ENCODE peak calls at places on chromosomes 7 and 10, in six cellular contexts. One of them, this sample, is unnamed. For H3K4me1, the result is how much of the 10 kb centered on the place peaks cover.

GRCh38 chr10:80437227-80437626 is 16.9 kb upstream of the TSPAN14 start:
- DNase-seq in breast epithelium: no peak
- DNase-seq in gastrocnemius medialis: no peak
- DNase-seq in pancreas: no peak
- DNase-seq in cardiac muscle cell: no peak
- DNase-seq in esophagus muscularis mucosa: no peak
- DNase-seq in this sample: no peak

GRCh38 chr10:13816195-13816926 is 229.6 kb downstream of the PRPF18 start:
- DNase-seq in breast epithelium: peak
- DNase-seq in gastrocnemius medialis: peak
- DNase-seq in pancreas: peak
- DNase-seq in cardiac muscle cell: peak
- DNase-seq in esophagus muscularis mucosa: no peak
- DNase-seq in this sample: no peak

GRCh38 chr7:351681-352480 is 61.9 kb downstream of the FOXL3 start:
- DNase-seq in breast epithelium: no peak
- DNase-seq in gastrocnemius medialis: no peak
- DNase-seq in pancreas: peak
- DNase-seq in cardiac muscle cell: no peak
- DNase-seq in esophagus muscularis mucosa: no peak
- DNase-seq in this sample: no peak

GRCh38 chr10:116477989-116478615 is 50.5 kb downstream of the PNLIPRP3 start:
- DNase-seq in breast epithelium: no peak
- DNase-seq in gastrocnemius medialis: no peak
- DNase-seq in pancreas: no peak
- DNase-seq in cardiac muscle cell: no peak
- DNase-seq in esophagus muscularis mucosa: no peak
- DNase-seq in this sample: no peak

GRCh38 chr7:29989257-29989995 is at the start of gene SCRN1:
- DNase-seq in breast epithelium: no peak
- DNase-seq in gastrocnemius medialis: no peak
- DNase-seq in pancreas: peak
- DNase-seq in cardiac muscle cell: no peak
- DNase-seq in esophagus muscularis mucosa: no peak
- DNase-seq in this sample: peak

GRCh38 chr10:49082767-49083166 is 32.6 kb downstream of the VSTM4 start:
- DNase-seq in breast epithelium: no peak
- DNase-seq in gastrocnemius medialis: no peak
- DNase-seq in pancreas: no peak
- DNase-seq in cardiac muscle cell: no peak
- DNase-seq in esophagus muscularis mucosa: no peak
- DNase-seq in this sample: no peak

GRCh38 chr7:97499204-97499603 is 232.7 kb upstream of the TAC1 start:
- DNase-seq in breast epithelium: no peak
- DNase-seq in gastrocnemius medialis: no peak
- DNase-seq in pancreas: no peak
- DNase-seq in cardiac muscle cell: peak
- DNase-seq in esophagus muscularis mucosa: no peak
- DNase-seq in this sample: no peak

GRCh38 chr10:128894641-128895040 is 572.4 kb upstream of the MGMT start:
- DNase-seq in breast epithelium: no peak
- DNase-seq in gastrocnemius medialis: no peak
- DNase-seq in pancreas: no peak
- DNase-seq in cardiac muscle cell: no peak
- DNase-seq in esophagus muscularis mucosa: peak
- DNase-seq in this sample: no peak

GRCh38 chr10:48623607-48624132 is 18.8 kb upstream of the ARHGAP22 start:
- DNase-seq in breast epithelium: no peak
- DNase-seq in gastrocnemius medialis: no peak
- DNase-seq in pancreas: no peak
- DNase-seq in cardiac muscle cell: no peak
- DNase-seq in esophagus muscularis mucosa: no peak
- DNase-seq in this sample: no peak

GRCh38 chr7:157488326-157488725 is 151.5 kb downstream of the DNAJB6 start:
- DNase-seq in breast epithelium: no peak
- DNase-seq in gastrocnemius medialis: no peak
- DNase-seq in pancreas: no peak
- DNase-seq in cardiac muscle cell: no peak
- DNase-seq in esophagus muscularis mucosa: no peak
- DNase-seq in this sample: peak

GRCh38 chr10:83580373-83581012 is 558.8 kb upstream of the GHITM start:
- DNase-seq in breast epithelium: no peak
- DNase-seq in gastrocnemius medialis: no peak
- DNase-seq in pancreas: no peak
- DNase-seq in cardiac muscle cell: no peak
- DNase-seq in esophagus muscularis mucosa: no peak
- DNase-seq in this sample: no peak

GRCh38 chr7:74284781-74285259 is 4.4 kb upstream of the CLIP2 start:
- DNase-seq in breast epithelium: no peak
- DNase-seq in gastrocnemius medialis: no peak
- DNase-seq in pancreas: peak
- DNase-seq in cardiac muscle cell: no peak
- DNase-seq in esophagus muscularis mucosa: no peak
- DNase-seq in this sample: no peak

GRCh38 chr7:48611993-48612392 is 312.4 kb upstream of the CDC14C start:
- DNase-seq in breast epithelium: no peak
- DNase-seq in gastrocnemius medialis: no peak
- DNase-seq in pancreas: no peak
- DNase-seq in cardiac muscle cell: no peak
- DNase-seq in esophagus muscularis mucosa: no peak
- DNase-seq in this sample: no peak

GRCh38 chr10:72597897-72598296 is 28.0 kb downstream of the MICU1 start:
- DNase-seq in breast epithelium: no peak
- DNase-seq in gastrocnemius medialis: no peak
- DNase-seq in pancreas: no peak
- DNase-seq in cardiac muscle cell: peak
- DNase-seq in esophagus muscularis mucosa: no peak
- DNase-seq in this sample: no peak

GRCh38 chr10:60985946-60986345 is 42.0 kb upstream of the RHOBTB1 start:
- DNase-seq in breast epithelium: no peak
- DNase-seq in gastrocnemius medialis: no peak
- DNase-seq in pancreas: no peak
- DNase-seq in cardiac muscle cell: no peak
- DNase-seq in esophagus muscularis mucosa: no peak
- DNase-seq in this sample: no peak

GRCh38 chr7:117192108-117192507 is 130.8 kb downstream of the WNT2 start:
- DNase-seq in breast epithelium: no peak
- DNase-seq in gastrocnemius medialis: no peak
- DNase-seq in pancreas: no peak
- DNase-seq in cardiac muscle cell: no peak
- DNase-seq in esophagus muscularis mucosa: no peak
- DNase-seq in this sample: no peak

GRCh38 chr7:107233174-107233573 is 64.4 kb downstream of the HBP1 start:
- DNase-seq in breast epithelium: no peak
- DNase-seq in gastrocnemius medialis: no peak
- DNase-seq in pancreas: no peak
- DNase-seq in cardiac muscle cell: no peak
- DNase-seq in esophagus muscularis mucosa: no peak
- DNase-seq in this sample: no peak

GRCh38 chr7:7972128-7972527 is 3.5 kb downstream of the GLCCI1 start:
- DNase-seq in breast epithelium: no peak
- DNase-seq in gastrocnemius medialis: no peak
- DNase-seq in pancreas: no peak
- DNase-seq in cardiac muscle cell: no peak
- DNase-seq in esophagus muscularis mucosa: no peak
- DNase-seq in this sample: no peak

GRCh38 chr7:12754179-12754578 is 66.7 kb downstream of the ARL4A start:
- DNase-seq in breast epithelium: no peak
- DNase-seq in gastrocnemius medialis: no peak
- DNase-seq in pancreas: no peak
- DNase-seq in cardiac muscle cell: peak
- DNase-seq in esophagus muscularis mucosa: no peak
- DNase-seq in this sample: no peak

GRCh38 chr7:114084381-114085312 is 165.8 kb upstream of the PPP1R3A start:
- DNase-seq in breast epithelium: peak
- DNase-seq in gastrocnemius medialis: peak
- DNase-seq in pancreas: peak
- DNase-seq in cardiac muscle cell: peak
- DNase-seq in esophagus muscularis mucosa: no peak
- DNase-seq in this sample: peak

GRCh38 chr7:2125931-2126330 is 106.8 kb downstream of the MAD1L1 start:
- DNase-seq in breast epithelium: no peak
- DNase-seq in gastrocnemius medialis: no peak
- DNase-seq in pancreas: no peak
- DNase-seq in cardiac muscle cell: no peak
- DNase-seq in esophagus muscularis mucosa: no peak
- DNase-seq in this sample: no peak

DNA sequence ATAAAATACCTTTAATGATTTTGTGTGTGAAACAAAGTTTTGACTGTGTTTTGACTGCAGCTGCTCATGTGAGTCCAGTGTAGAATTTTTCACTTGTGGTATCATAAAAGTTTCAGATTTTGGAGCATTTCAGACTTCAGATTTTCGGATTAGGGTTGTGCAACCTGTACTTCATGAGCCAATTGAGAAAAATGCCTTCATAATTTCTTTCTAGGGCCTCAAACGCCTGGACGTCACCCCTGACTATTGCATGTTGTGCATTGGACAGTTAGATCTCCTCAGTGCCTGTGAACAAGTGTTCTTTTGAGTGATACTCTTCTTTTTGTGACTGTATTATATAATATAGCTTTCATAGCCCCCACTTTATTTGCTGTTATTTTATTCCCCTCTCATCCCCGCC is 161.1 kb downstream of the AUTS2 start:
- DNase-seq in breast epithelium: no peak
- DNase-seq in gastrocnemius medialis: no peak
- DNase-seq in pancreas: no peak
- DNase-seq in cardiac muscle cell: no peak
- DNase-seq in esophagus muscularis mucosa: no peak
- DNase-seq in this sample: no peak
- TF ChIP-seq CTCF in breast epithelium: no peak
- TF ChIP-seq CTCF in gastrocnemius medialis: no peak
- TF ChIP-seq CTCF in pancreas: no peak
- TF ChIP-seq CTCF in cardiac muscle cell: no peak
- TF ChIP-seq CTCF in esophagus muscularis mucosa: no peak
- TF ChIP-seq CTCF in this sample: no peak

DNA sequence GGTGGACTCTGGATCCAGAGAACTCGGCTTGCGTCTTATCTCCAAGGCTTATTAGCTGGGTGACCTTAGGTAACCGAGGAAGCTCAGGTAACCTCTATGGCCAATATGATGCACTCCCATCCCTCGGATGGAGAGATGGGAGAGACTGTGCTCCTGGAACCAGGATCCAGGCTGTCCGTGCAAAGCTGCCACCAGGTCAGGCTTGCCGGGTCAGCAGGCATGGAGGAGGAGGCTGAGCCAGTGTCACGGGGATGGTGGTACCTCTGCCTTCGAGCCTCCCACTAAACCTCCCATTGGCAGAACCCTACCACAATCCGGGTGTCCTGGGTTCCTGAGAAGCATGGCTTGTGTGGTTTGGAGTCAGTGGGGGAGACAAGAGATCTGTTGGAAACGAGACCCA is 10.3 kb downstream of the DDC start:
- DNase-seq in breast epithelium: no peak
- DNase-seq in gastrocnemius medialis: no peak
- DNase-seq in pancreas: no peak
- DNase-seq in cardiac muscle cell: no peak
- DNase-seq in esophagus muscularis mucosa: no peak
- DNase-seq in this sample: no peak
- H3K4me3 ChIP-seq in breast epithelium: no peak
- H3K4me3 ChIP-seq in gastrocnemius medialis: no peak
- H3K4me3 ChIP-seq in pancreas: no peak
- H3K4me3 ChIP-seq in cardiac muscle cell: no peak
- H3K4me3 ChIP-seq in esophagus muscularis mucosa: no peak
- H3K4me3 ChIP-seq in this sample: no peak

DNA sequence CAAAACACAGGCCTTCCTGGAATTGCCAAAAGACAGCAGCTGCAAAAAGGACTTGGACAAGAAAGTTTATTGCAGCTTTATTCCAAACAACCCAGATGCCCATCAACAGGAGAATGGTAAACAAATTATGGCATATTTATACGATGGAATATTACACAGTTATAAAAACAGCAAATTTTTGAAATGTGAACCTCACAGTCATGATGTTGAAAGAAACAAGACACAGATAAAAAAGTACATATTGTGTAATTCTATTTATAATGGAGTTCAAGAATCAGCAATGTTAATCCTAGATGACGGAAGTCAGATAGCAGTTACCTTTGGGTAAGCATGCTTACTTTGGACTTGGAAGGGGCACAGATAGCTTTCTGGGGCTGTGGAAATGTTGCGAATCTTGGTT is 44.4 kb downstream of the SYPL1 start:
- DNase-seq in breast epithelium: no peak
- DNase-seq in gastrocnemius medialis: no peak
- DNase-seq in pancreas: no peak
- DNase-seq in cardiac muscle cell: no peak
- DNase-seq in esophagus muscularis mucosa: no peak
- DNase-seq in this sample: no peak
- H3K4me1 ChIP-seq in breast epithelium: under half
- H3K4me1 ChIP-seq in gastrocnemius medialis: under half
- H3K4me1 ChIP-seq in pancreas: under half
- H3K4me1 ChIP-seq in cardiac muscle cell: under half
- H3K4me1 ChIP-seq in esophagus muscularis mucosa: half or more
- H3K4me1 ChIP-seq in this sample: under half

GRCh38 chr7:21717323-21717722 is 174.5 kb downstream of the DNAH11 start:
- DNase-seq in breast epithelium: no peak
- DNase-seq in gastrocnemius medialis: no peak
- DNase-seq in pancreas: no peak
- DNase-seq in cardiac muscle cell: no peak
- DNase-seq in esophagus muscularis mucosa: no peak
- DNase-seq in this sample: no peak

GRCh38 chr7:21724562-21724961 is 181.7 kb downstream of the DNAH11 start:
- DNase-seq in breast epithelium: no peak
- DNase-seq in gastrocnemius medialis: no peak
- DNase-seq in pancreas: no peak
- DNase-seq in cardiac muscle cell: no peak
- DNase-seq in esophagus muscularis mucosa: no peak
- DNase-seq in this sample: no peak

GRCh38 chr7:21719846-21720245 is 177.0 kb downstream of the DNAH11 start:
- DNase-seq in breast epithelium: no peak
- DNase-seq in gastrocnemius medialis: no peak
- DNase-seq in pancreas: no peak
- DNase-seq in cardiac muscle cell: no peak
- DNase-seq in esophagus muscularis mucosa: no peak
- DNase-seq in this sample: no peak

DNA sequence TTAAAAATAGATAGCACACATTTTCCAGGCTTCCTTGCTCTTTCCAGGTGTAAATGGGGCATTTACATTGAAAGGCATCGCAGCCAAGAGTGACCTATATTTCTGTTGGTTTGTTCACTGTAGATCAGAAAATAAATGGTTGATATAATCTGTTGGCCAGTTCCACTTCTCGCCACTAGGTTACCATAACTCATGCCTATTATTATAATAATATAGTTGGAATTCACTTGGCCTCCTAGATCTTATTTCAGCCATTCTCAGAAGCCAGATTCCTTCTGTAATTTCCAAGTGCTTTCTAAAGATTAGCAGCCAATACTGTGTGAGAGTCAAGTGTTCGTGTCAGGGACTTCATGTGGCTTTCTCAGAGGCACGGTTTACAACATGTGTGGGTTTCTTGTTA is 179.5 kb downstream of the DNAH11 start:
- DNase-seq in breast epithelium: no peak
- DNase-seq in gastrocnemius medialis: no peak
- DNase-seq in pancreas: no peak
- DNase-seq in cardiac muscle cell: no peak
- DNase-seq in esophagus muscularis mucosa: no peak
- DNase-seq in this sample: no peak
- TF ChIP-seq CTCF in breast epithelium: no peak
- TF ChIP-seq CTCF in gastrocnemius medialis: no peak
- TF ChIP-seq CTCF in pancreas: no peak
- TF ChIP-seq CTCF in cardiac muscle cell: no peak
- TF ChIP-seq CTCF in esophagus muscularis mucosa: peak
- TF ChIP-seq CTCF in this sample: no peak

GRCh38 chr7:134892002-134892693 is 94.2 kb upstream of the AGBL3 start:
- DNase-seq in breast epithelium: no peak
- DNase-seq in gastrocnemius medialis: no peak
- DNase-seq in pancreas: no peak
- DNase-seq in cardiac muscle cell: peak
- DNase-seq in esophagus muscularis mucosa: no peak
- DNase-seq in this sample: no peak
- H3K4me3 ChIP-seq in breast epithelium: peak
- H3K4me3 ChIP-seq in gastrocnemius medialis: peak
- H3K4me3 ChIP-seq in pancreas: peak
- H3K4me3 ChIP-seq in cardiac muscle cell: peak
- H3K4me3 ChIP-seq in esophagus muscularis mucosa: peak
- H3K4me3 ChIP-seq in this sample: peak

This sample was measured in uterus.